ENCODE peak calls at places on chromosomes 13 and 19, in nine cellular contexts. One of them, this sample, is unnamed.
A peak's percentile ranks its signal among the peaks of the same experiment; 100 is the strongest.

GRCh38 chr19:11414544-11414943 is 4.6 kb downstream of the RGL3 start:
- DNase-seq in psoas muscle: no peak
- DNase-seq in cardiac muscle cell: no peak
- DNase-seq in tibial artery: no peak
- DNase-seq in HAP-1: peak; percentile 76
- DNase-seq in mucosa of descending colon: no peak
- DNase-seq in endodermal cell: no peak
- DNase-seq in CD8-positive, alpha-beta T cell: no peak
- DNase-seq in uterus: no peak
- DNase-seq in this sample: no peak

GRCh38 chr13:28423010-28423409 is 71.9 kb downstream of the FLT1 start:
- DNase-seq in cardiac muscle cell: no peak
- DNase-seq in psoas muscle: peak; percentile 21
- DNase-seq in uterus: no peak
- DNase-seq in CD8-positive, alpha-beta T cell: peak; percentile 16
- DNase-seq in endodermal cell: no peak
- DNase-seq in tibial artery: peak; percentile 73
- DNase-seq in HAP-1: no peak
- DNase-seq in mucosa of descending colon: peak; percentile 31
- DNase-seq in this sample: no peak

GRCh38 chr13:104460553-104460952 is 1394.3 kb upstream of the SLC10A2 start:
- DNase-seq in cardiac muscle cell: no peak
- DNase-seq in uterus: no peak
- DNase-seq in psoas muscle: no peak
- DNase-seq in CD8-positive, alpha-beta T cell: no peak
- DNase-seq in endodermal cell: no peak
- DNase-seq in tibial artery: no peak
- DNase-seq in mucosa of descending colon: no peak
- DNase-seq in HAP-1: no peak
- DNase-seq in this sample: no peak

GRCh38 chr13:80903911-80904310 is 563.0 kb upstream of the SPRY2 start:
- DNase-seq in uterus: no peak
- DNase-seq in mucosa of descending colon: no peak
- DNase-seq in endodermal cell: no peak
- DNase-seq in cardiac muscle cell: no peak
- DNase-seq in psoas muscle: no peak
- DNase-seq in CD8-positive, alpha-beta T cell: no peak
- DNase-seq in tibial artery: no peak
- DNase-seq in HAP-1: no peak
- DNase-seq in this sample: no peak

GRCh38 chr13:71880753-71881541 is 13.9 kb upstream of the DACH1 start:
- DNase-seq in tibial artery: no peak
- DNase-seq in uterus: no peak
- DNase-seq in cardiac muscle cell: no peak
- DNase-seq in mucosa of descending colon: no peak
- DNase-seq in HAP-1: no peak
- DNase-seq in psoas muscle: no peak
- DNase-seq in endodermal cell: no peak
- DNase-seq in CD8-positive, alpha-beta T cell: no peak
- DNase-seq in this sample: no peak

GRCh38 chr19:18898533-18899408 is 2.8 kb upstream of the CERS1 start:
- DNase-seq in mucosa of descending colon: no peak
- DNase-seq in tibial artery: peak; percentile 65
- DNase-seq in HAP-1: no peak
- DNase-seq in uterus: no peak
- DNase-seq in psoas muscle: no peak
- DNase-seq in cardiac muscle cell: no peak
- DNase-seq in endodermal cell: no peak
- DNase-seq in CD8-positive, alpha-beta T cell: no peak
- DNase-seq in this sample: no peak

GRCh38 chr13:28040977-28041376 is 52.5 kb upstream of the URAD start:
- DNase-seq in tibial artery: no peak
- DNase-seq in HAP-1: no peak
- DNase-seq in uterus: no peak
- DNase-seq in CD8-positive, alpha-beta T cell: no peak
- DNase-seq in mucosa of descending colon: no peak
- DNase-seq in endodermal cell: no peak
- DNase-seq in psoas muscle: no peak
- DNase-seq in cardiac muscle cell: no peak
- DNase-seq in this sample: no peak

GRCh38 chr19:1837625-1838105 is 10.6 kb downstream of the REXO1 start:
- DNase-seq in HAP-1: peak; percentile 85
- DNase-seq in mucosa of descending colon: peak; percentile 87
- DNase-seq in tibial artery: no peak
- DNase-seq in cardiac muscle cell: peak; percentile 66
- DNase-seq in uterus: no peak
- DNase-seq in endodermal cell: peak; percentile 93
- DNase-seq in psoas muscle: no peak
- DNase-seq in CD8-positive, alpha-beta T cell: no peak
- DNase-seq in this sample: peak; percentile 28

GRCh38 chr13:32986552-32986951 is 29.7 kb upstream of the KL start:
- DNase-seq in CD8-positive, alpha-beta T cell: no peak
- DNase-seq in cardiac muscle cell: no peak
- DNase-seq in tibial artery: no peak
- DNase-seq in mucosa of descending colon: no peak
- DNase-seq in endodermal cell: no peak
- DNase-seq in HAP-1: no peak
- DNase-seq in psoas muscle: no peak
- DNase-seq in uterus: no peak
- DNase-seq in this sample: no peak

GRCh38 chr13:45492538-45492937 is 27.8 kb downstream of the COG3 start:
- DNase-seq in cardiac muscle cell: no peak
- DNase-seq in uterus: no peak
- DNase-seq in tibial artery: no peak
- DNase-seq in mucosa of descending colon: no peak
- DNase-seq in psoas muscle: no peak
- DNase-seq in CD8-positive, alpha-beta T cell: no peak
- DNase-seq in HAP-1: no peak
- DNase-seq in endodermal cell: no peak
- DNase-seq in this sample: no peak

GRCh38 chr19:57803594-57804325 is 11.0 kb downstream of the ZNF552 start:
- DNase-seq in HAP-1: no peak
- DNase-seq in psoas muscle: no peak
- DNase-seq in cardiac muscle cell: peak; percentile 36
- DNase-seq in tibial artery: no peak
- DNase-seq in CD8-positive, alpha-beta T cell: no peak
- DNase-seq in mucosa of descending colon: peak; percentile 66
- DNase-seq in endodermal cell: peak; percentile 89
- DNase-seq in uterus: no peak
- DNase-seq in this sample: no peak

GRCh38 chr19:4403005-4403761 is 743 bp downstream of the CHAF1A start:
- DNase-seq in cardiac muscle cell: no peak
- DNase-seq in HAP-1: peak; percentile 32
- DNase-seq in endodermal cell: peak; percentile 55
- DNase-seq in mucosa of descending colon: no peak
- DNase-seq in tibial artery: no peak
- DNase-seq in uterus: no peak
- DNase-seq in CD8-positive, alpha-beta T cell: no peak
- DNase-seq in psoas muscle: no peak
- DNase-seq in this sample: no peak

GRCh38 chr13:40060318-40061007 is 405.0 kb downstream of the COG6 start:
- DNase-seq in tibial artery: no peak
- DNase-seq in HAP-1: peak; percentile 42
- DNase-seq in psoas muscle: peak; percentile 55
- DNase-seq in CD8-positive, alpha-beta T cell: no peak
- DNase-seq in endodermal cell: no peak
- DNase-seq in uterus: peak; percentile 89
- DNase-seq in mucosa of descending colon: no peak
- DNase-seq in cardiac muscle cell: no peak
- DNase-seq in this sample: no peak
- H3K4me1 ChIP-seq in tibial artery: peaks cover 22% of the 10 kb centered on the region
- H3K4me1 ChIP-seq in HAP-1: no peaks in the 10 kb centered on the region
- H3K4me1 ChIP-seq in psoas muscle: no peaks in the 10 kb centered on the region
- H3K4me1 ChIP-seq in CD8-positive, alpha-beta T cell: no peaks in the 10 kb centered on the region
- H3K4me1 ChIP-seq in endodermal cell: peaks cover 15% of the 10 kb centered on the region
- H3K4me1 ChIP-seq in uterus: peaks cover 9% of the 10 kb centered on the region
- H3K4me1 ChIP-seq in mucosa of descending colon: no peaks in the 10 kb centered on the region
- H3K4me1 ChIP-seq in cardiac muscle cell: no peaks in the 10 kb centered on the region
- H3K4me1 ChIP-seq in this sample: no peaks in the 10 kb centered on the region

GRCh38 chr13:105642511-105642958 is 892.9 kb downstream of the EFNB2 start:
- DNase-seq in mucosa of descending colon: no peak
- DNase-seq in endodermal cell: no peak
- DNase-seq in psoas muscle: no peak
- DNase-seq in CD8-positive, alpha-beta T cell: no peak
- DNase-seq in HAP-1: no peak
- DNase-seq in tibial artery: no peak
- DNase-seq in uterus: no peak
- DNase-seq in cardiac muscle cell: no peak
- DNase-seq in this sample: no peak

GRCh38 chr13:105643966-105644365 is 891.5 kb downstream of the EFNB2 start:
- DNase-seq in tibial artery: no peak
- DNase-seq in uterus: no peak
- DNase-seq in CD8-positive, alpha-beta T cell: no peak
- DNase-seq in HAP-1: no peak
- DNase-seq in psoas muscle: no peak
- DNase-seq in cardiac muscle cell: no peak
- DNase-seq in mucosa of descending colon: no peak
- DNase-seq in endodermal cell: no peak
- DNase-seq in this sample: no peak

GRCh38 chr13:105634059-105634458 is 901.4 kb downstream of the EFNB2 start:
- DNase-seq in psoas muscle: no peak
- DNase-seq in HAP-1: no peak
- DNase-seq in mucosa of descending colon: no peak
- DNase-seq in cardiac muscle cell: no peak
- DNase-seq in CD8-positive, alpha-beta T cell: no peak
- DNase-seq in tibial artery: no peak
- DNase-seq in endodermal cell: no peak
- DNase-seq in uterus: no peak
- DNase-seq in this sample: no peak

GRCh38 chr13:105638446-105638845 is 897.0 kb downstream of the EFNB2 start:
- DNase-seq in HAP-1: no peak
- DNase-seq in CD8-positive, alpha-beta T cell: no peak
- DNase-seq in cardiac muscle cell: no peak
- DNase-seq in endodermal cell: no peak
- DNase-seq in psoas muscle: no peak
- DNase-seq in tibial artery: no peak
- DNase-seq in uterus: no peak
- DNase-seq in mucosa of descending colon: no peak
- DNase-seq in this sample: no peak
- H3K4me1 ChIP-seq in HAP-1: no peaks in the 10 kb centered on the region
- H3K4me1 ChIP-seq in CD8-positive, alpha-beta T cell: no peaks in the 10 kb centered on the region
- H3K4me1 ChIP-seq in cardiac muscle cell: no peaks in the 10 kb centered on the region
- H3K4me1 ChIP-seq in endodermal cell: no peaks in the 10 kb centered on the region
- H3K4me1 ChIP-seq in psoas muscle: no peaks in the 10 kb centered on the region
- H3K4me1 ChIP-seq in tibial artery: no peaks in the 10 kb centered on the region
- H3K4me1 ChIP-seq in uterus: no peaks in the 10 kb centered on the region
- H3K4me1 ChIP-seq in mucosa of descending colon: no peaks in the 10 kb centered on the region
- H3K4me1 ChIP-seq in this sample: no peaks in the 10 kb centered on the region

GRCh38 chr13:66663206-66663605 is 566.9 kb downstream of the PCDH9 start:
- DNase-seq in endodermal cell: no peak
- DNase-seq in CD8-positive, alpha-beta T cell: no peak
- DNase-seq in mucosa of descending colon: no peak
- DNase-seq in HAP-1: no peak
- DNase-seq in psoas muscle: no peak
- DNase-seq in uterus: no peak
- DNase-seq in tibial artery: no peak
- DNase-seq in cardiac muscle cell: no peak
- DNase-seq in this sample: no peak
- H3K4me1 ChIP-seq in endodermal cell: no peaks in the 10 kb centered on the region
- H3K4me1 ChIP-seq in CD8-positive, alpha-beta T cell: no peaks in the 10 kb centered on the region
- H3K4me1 ChIP-seq in mucosa of descending colon: no peaks in the 10 kb centered on the region
- H3K4me1 ChIP-seq in HAP-1: no peaks in the 10 kb centered on the region
- H3K4me1 ChIP-seq in psoas muscle: no peaks in the 10 kb centered on the region
- H3K4me1 ChIP-seq in uterus: no peaks in the 10 kb centered on the region
- H3K4me1 ChIP-seq in tibial artery: no peaks in the 10 kb centered on the region
- H3K4me1 ChIP-seq in cardiac muscle cell: peaks cover 7% of the 10 kb centered on the region
- H3K4me1 ChIP-seq in this sample: no peaks in the 10 kb centered on the region

GRCh38 chr13:77523386-77523785 is 12.1 kb upstream of the SCEL start:
- DNase-seq in psoas muscle: no peak
- DNase-seq in mucosa of descending colon: no peak
- DNase-seq in uterus: no peak
- DNase-seq in cardiac muscle cell: no peak
- DNase-seq in HAP-1: no peak
- DNase-seq in CD8-positive, alpha-beta T cell: no peak
- DNase-seq in tibial artery: no peak
- DNase-seq in endodermal cell: no peak
- DNase-seq in this sample: no peak
- H3K4me1 ChIP-seq in psoas muscle: no peaks in the 10 kb centered on the region
- H3K4me1 ChIP-seq in mucosa of descending colon: no peaks in the 10 kb centered on the region
- H3K4me1 ChIP-seq in uterus: no peaks in the 10 kb centered on the region
- H3K4me1 ChIP-seq in cardiac muscle cell: no peaks in the 10 kb centered on the region
- H3K4me1 ChIP-seq in HAP-1: no peaks in the 10 kb centered on the region
- H3K4me1 ChIP-seq in CD8-positive, alpha-beta T cell: no peaks in the 10 kb centered on the region
- H3K4me1 ChIP-seq in tibial artery: no peaks in the 10 kb centered on the region
- H3K4me1 ChIP-seq in endodermal cell: peaks cover 2% of the 10 kb centered on the region
- H3K4me1 ChIP-seq in this sample: no peaks in the 10 kb centered on the region

DNA sequence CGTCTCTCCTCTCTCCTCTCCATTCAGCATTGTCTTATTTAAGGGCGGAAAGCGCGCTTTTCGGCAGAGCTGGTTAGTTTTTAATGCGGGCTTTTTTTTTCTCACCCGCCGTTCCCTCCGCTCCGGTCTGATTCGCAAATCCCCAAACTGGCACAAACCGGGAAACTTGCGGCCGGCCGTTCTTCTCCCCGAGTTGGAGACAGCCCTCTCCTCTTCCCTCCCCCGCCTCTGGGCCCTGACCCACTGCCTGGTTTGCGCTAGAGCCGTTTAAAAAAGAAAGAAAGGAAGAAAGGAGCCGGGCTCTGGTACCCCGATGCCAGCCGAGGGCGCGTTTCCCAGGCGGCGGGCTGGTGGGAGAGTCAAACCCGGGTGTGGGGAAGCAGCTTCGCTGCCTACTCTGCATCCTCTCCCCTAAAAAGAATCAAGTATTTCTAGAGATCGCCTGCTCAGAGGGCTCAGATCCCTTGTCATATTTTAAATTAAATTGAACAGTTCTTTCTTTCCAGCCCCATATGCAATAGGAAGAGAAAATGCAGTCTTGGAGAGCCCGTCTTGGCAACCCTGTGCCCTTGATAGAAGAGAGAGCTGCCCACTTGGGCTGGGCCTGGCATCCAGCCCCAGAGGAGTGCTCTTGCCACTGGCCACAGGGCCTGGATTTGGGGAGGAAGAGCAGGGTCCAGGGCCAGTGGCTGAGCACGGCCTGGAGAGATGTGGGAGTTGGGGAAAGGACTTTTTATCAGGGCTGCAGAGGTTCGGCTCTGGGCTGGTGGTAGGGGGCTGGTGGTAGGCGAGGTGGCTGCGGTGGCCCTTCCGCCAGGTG is 19.0 kb downstream of the NFIX start:
- DNase-seq in psoas muscle: no peak
- DNase-seq in HAP-1: no peak
- DNase-seq in CD8-positive, alpha-beta T cell: no peak
- DNase-seq in endodermal cell: peak; percentile 77
- DNase-seq in uterus: peak; percentile 59
- DNase-seq in tibial artery: no peak
- DNase-seq in cardiac muscle cell: no peak
- DNase-seq in mucosa of descending colon: no peak
- DNase-seq in this sample: no peak
- H3K4me1 ChIP-seq in psoas muscle: peaks cover 75% of the 10 kb centered on the region
- H3K4me1 ChIP-seq in HAP-1: no peaks in the 10 kb centered on the region
- H3K4me1 ChIP-seq in CD8-positive, alpha-beta T cell: peaks cover 31% of the 10 kb centered on the region
- H3K4me1 ChIP-seq in endodermal cell: peaks cover 11% of the 10 kb centered on the region
- H3K4me1 ChIP-seq in uterus: peaks cover 29% of the 10 kb centered on the region
- H3K4me1 ChIP-seq in tibial artery: peaks cover 100% of the 10 kb centered on the region
- H3K4me1 ChIP-seq in cardiac muscle cell: no peaks in the 10 kb centered on the region
- H3K4me1 ChIP-seq in mucosa of descending colon: peaks cover 18% of the 10 kb centered on the region
- H3K4me1 ChIP-seq in this sample: peaks cover 23% of the 10 kb centered on the region

DNA sequence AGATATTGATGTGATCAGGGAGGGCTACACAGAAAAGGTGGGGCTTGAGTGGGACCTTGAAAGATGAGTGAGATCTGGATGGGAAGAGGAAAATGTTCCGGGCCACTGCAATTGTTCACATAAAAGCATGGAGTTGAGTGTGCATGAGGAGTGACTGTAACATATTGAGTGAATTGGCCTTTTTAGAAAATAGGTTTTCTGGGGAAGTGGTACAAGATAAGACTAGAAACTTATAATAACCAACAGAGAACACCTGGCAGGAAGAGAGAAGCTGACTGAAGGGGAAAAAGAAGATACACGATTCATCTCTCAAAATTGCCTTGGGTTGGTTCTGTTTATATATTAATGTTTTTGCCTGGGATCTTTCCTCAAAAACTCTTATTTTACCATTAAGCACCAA is 32.2 kb downstream of the SLC10A2 start:
- DNase-seq in mucosa of descending colon: no peak
- DNase-seq in uterus: no peak
- DNase-seq in endodermal cell: no peak
- DNase-seq in CD8-positive, alpha-beta T cell: no peak
- DNase-seq in HAP-1: no peak
- DNase-seq in cardiac muscle cell: no peak
- DNase-seq in tibial artery: no peak
- DNase-seq in psoas muscle: no peak
- DNase-seq in this sample: no peak
- H3K4me1 ChIP-seq in mucosa of descending colon: no peaks in the 10 kb centered on the region
- H3K4me1 ChIP-seq in uterus: no peaks in the 10 kb centered on the region
- H3K4me1 ChIP-seq in endodermal cell: peaks cover 4% of the 10 kb centered on the region
- H3K4me1 ChIP-seq in CD8-positive, alpha-beta T cell: no peaks in the 10 kb centered on the region
- H3K4me1 ChIP-seq in HAP-1: no peaks in the 10 kb centered on the region
- H3K4me1 ChIP-seq in cardiac muscle cell: no peaks in the 10 kb centered on the region
- H3K4me1 ChIP-seq in tibial artery: no peaks in the 10 kb centered on the region
- H3K4me1 ChIP-seq in psoas muscle: no peaks in the 10 kb centered on the region
- H3K4me1 ChIP-seq in this sample: no peaks in the 10 kb centered on the region